ENCODE peak calls at places on chromosomes 11 and 22, in five cellular contexts. V is CD8-positive, alpha-beta memory T cell; R is PC-9; U is mesendoderm; O is fibroblast of lung. F is an unnamed sample.

GRCh38 chr11:77147668-77148321 is 19.7 kb downstream of the MYO7A start:
- DNase-seq in V (peak; percentile 44), R (no peak), U (peak; percentile 52), O (peak; percentile 28), F (peak; percentile 67)

GRCh38 chr11:130612291-130612802 is 163.9 kb downstream of the ADAMTS15 start:
- DNase-seq in V (no peak), R (no peak), U (peak; percentile 38), O (peak; percentile 54), F (no peak)

GRCh38 chr11:13958596-13958995 is 3.9 kb upstream of the SPON1 start:
- DNase-seq in V (no peak), R (no peak), U (peak; percentile 53), O (no peak), F (peak; percentile 28)

GRCh38 chr11:82191690-82192089 is 542.0 kb downstream of the FAM181B start:
- DNase-seq in V (no peak), R (no peak), U (no peak), O (no peak), F (no peak)

GRCh38 chr22:37428649-37429586 is 1.6 kb upstream of the ELFN2 start:
- DNase-seq in V (peak; percentile 42), R (no peak), U (peak; percentile 80), O (peak; percentile 53), F (peak; percentile 83)

GRCh38 chr11:72037554-72038311 is 39.0 kb downstream of the IL18BP start:
- DNase-seq in V (no peak), R (no peak), U (no peak), O (peak; percentile 18), F (no peak)

GRCh38 chr22:28002181-28002700 is 83.2 kb upstream of the PITPNB start:
- DNase-seq in V (no peak), R (no peak), U (no peak), O (no peak), F (no peak)

GRCh38 chr22:35317680-35318290 is 18.1 kb downstream of the TOM1 start:
- DNase-seq in V (no peak), R (no peak), U (no peak), O (no peak), F (no peak)

GRCh38 chr11:1772270-1773130 is 8.8 kb upstream of the CTSD start:
- DNase-seq in V (peak; percentile 32), R (peak; percentile 81), U (peak; percentile 90), O (peak; percentile 95), F (peak; percentile 86)

GRCh38 chr11:43933608-43934358 is 8.7 kb upstream of the C11orf96 start:
- DNase-seq in V (no peak), R (no peak), U (no peak), O (peak; percentile 71), F (no peak)

GRCh38 chr11:61118406-61118805 is 16.1 kb downstream of the CD5 start:
- DNase-seq in V (no peak), R (no peak), U (no peak), O (no peak), F (no peak)
- H3K4me1 ChIP-seq in V (peaks cover 70% of the 10 kb centered on the region), R (peaks cover 5% of the 10 kb centered on the region), U (no peaks in the 10 kb centered on the region), O (no peaks in the 10 kb centered on the region), F (peaks cover 13% of the 10 kb centered on the region)

GRCh38 chr22:39706406-39707150 is 136.0 kb downstream of the CACNA1I start:
- DNase-seq in V (no peak), R (no peak), U (no peak), O (no peak), F (no peak)
- H3K27ac ChIP-seq in V (no peak overlapping the region), R (no peak overlapping the region), U (no peak overlapping the region), O (no peak overlapping the region), F (no peak overlapping the region)

GRCh38 chr11:73381589-73381988 is 5.4 kb downstream of the RELT start:
- DNase-seq in V (no peak), R (no peak), U (no peak), O (no peak), F (no peak)
- H3K4me1 ChIP-seq in V (peaks cover 50% of the 10 kb centered on the region), R (peaks cover 15% of the 10 kb centered on the region), U (no peaks in the 10 kb centered on the region), O (peaks cover 8% of the 10 kb centered on the region), F (peaks cover 30% of the 10 kb centered on the region)

DNA sequence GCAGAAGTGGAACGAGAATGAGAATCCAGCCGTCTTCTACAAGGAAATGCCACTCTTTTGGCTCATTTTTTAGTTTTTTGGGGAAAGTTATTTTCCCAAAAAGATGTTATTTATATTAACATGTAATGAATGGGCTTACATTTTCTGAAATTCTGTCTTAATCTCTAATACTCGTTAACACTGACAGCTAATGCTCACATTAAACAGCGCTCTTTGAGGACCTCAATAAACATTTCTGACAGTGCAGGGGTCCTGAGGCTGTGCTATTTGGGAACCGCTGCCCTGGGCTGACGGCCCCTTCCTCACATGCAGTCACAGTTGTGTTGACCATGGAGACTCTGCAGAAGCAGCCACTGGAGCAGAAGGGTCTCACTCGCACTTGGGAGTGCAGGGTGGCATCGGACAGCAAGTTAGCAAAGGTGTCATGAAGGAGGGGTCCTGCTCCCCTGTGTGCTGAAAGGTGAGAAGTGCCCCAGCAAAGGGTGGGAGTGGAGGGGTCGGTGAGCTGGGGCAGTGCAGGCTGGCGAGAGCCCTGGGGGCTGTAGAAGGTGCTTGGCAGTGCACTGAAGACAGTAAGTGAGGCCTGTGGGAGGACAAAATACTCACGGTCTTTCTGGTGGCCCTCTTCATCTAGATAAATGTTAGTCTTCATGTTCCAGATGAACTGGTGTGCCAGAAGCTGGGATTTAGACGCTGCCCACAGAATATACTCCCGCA is 53.1 kb upstream of the SERPIND1 start:
- DNase-seq in V (no peak), R (no peak), U (no peak), O (no peak), F (no peak)
- H3K27ac ChIP-seq in V (no peak overlapping the region), R (no peak overlapping the region), U (no peak overlapping the region), O (no peak overlapping the region), F (no peak overlapping the region)

GRCh38 chr22:50473088-50473487 is 1.7 kb downstream of the SBF1 start:
- DNase-seq in V (peak; percentile 45), R (peak; percentile 43), U (peak; percentile 51), O (no peak), F (no peak)

GRCh38 chr22:50474711-50475651 is at the start of gene SBF1:
- DNase-seq in V (peak; percentile 81), R (peak; percentile 82), U (peak; percentile 92), O (peak; percentile 86), F (peak; percentile 97)

GRCh38 chr22:50475652-50476002 is 792 bp upstream of the SBF1 start:
- DNase-seq in V (no peak), R (no peak), U (no peak), O (no peak), F (no peak)

GRCh38 chr22:50471962-50472361 is 2.9 kb downstream of the SBF1 start:
- DNase-seq in V (no peak), R (no peak), U (no peak), O (no peak), F (no peak)

GRCh38 chr22:50473855-50474671 is 772 bp downstream of the SBF1 start:
- DNase-seq in V (no peak), R (peak; percentile 46), U (no peak), O (peak; percentile 55), F (peak; percentile 75)
- H3K4me1 ChIP-seq in V (peaks cover 52% of the 10 kb centered on the region), R (peaks cover 53% of the 10 kb centered on the region), U (peaks cover 15% of the 10 kb centered on the region), O (peaks cover 16% of the 10 kb centered on the region), F (peaks cover 42% of the 10 kb centered on the region)

F was measured in hepatocyte.